ENCODE peak calls at places on chromosomes 6 and 20, in five cellular contexts. H is fibroblast of lung, J is HepG2, L is hepatocyte, M is HCT116. N is an unnamed sample. For H3K36me3, the result is how much of the 10 kb centered on the place peaks cover.

GRCh38 chr6:38080889-38081288 is 261.4 kb downstream of the ZFAND3 start:
- DNase-seq in H (peak), L (peak), M (no peak), J (peak), N (no peak)

GRCh38 chr6:108665495-108666196 is 104.9 kb downstream of the FOXO3 start:
- DNase-seq in J (no peak), H (no peak), M (no peak), L (no peak), N (no peak)

GRCh38 chr20:39356913-39357312 is 394.8 kb downstream of the DHX35 start:
- DNase-seq in J (no peak), L (no peak), H (no peak), M (no peak), N (no peak)

GRCh38 chr6:106206905-106207304 is 118.7 kb downstream of the ATG5 start:
- DNase-seq in L (no peak), M (no peak), H (no peak), J (no peak), N (no peak)

GRCh38 chr20:13261460-13262301 is 40.6 kb downstream of the ISM1 start:
- DNase-seq in J (peak), M (peak), H (peak), L (peak), N (peak)

GRCh38 chr6:157460182-157460999 is 79.4 kb downstream of the ZDHHC14 start:
- DNase-seq in L (no peak), M (no peak), H (no peak), J (no peak), N (no peak)

GRCh38 chr6:16493112-16493511 is 254.7 kb downstream of the GMPR start:
- DNase-seq in H (no peak), J (no peak), L (no peak), M (no peak), N (no peak)

GRCh38 chr6:32622545-32623401 is 14.4 kb upstream of the HLA-DQA1 start:
- DNase-seq in L (peak), J (peak), H (no peak), M (no peak), N (no peak)

GRCh38 chr6:225121-225721 is 67.1 kb upstream of the DUSP22 start:
- DNase-seq in H (no peak), M (no peak), L (no peak), J (no peak), N (peak)

GRCh38 chr20:50379049-50379990 is 130.9 kb upstream of the PTPN1 start:
- DNase-seq in L (peak), H (peak), M (no peak), J (no peak), N (peak)

GRCh38 chr20:13256606-13257005 is 35.5 kb downstream of the ISM1 start:
- DNase-seq in H (no peak), L (no peak), M (no peak), J (no peak), N (no peak)

DNA sequence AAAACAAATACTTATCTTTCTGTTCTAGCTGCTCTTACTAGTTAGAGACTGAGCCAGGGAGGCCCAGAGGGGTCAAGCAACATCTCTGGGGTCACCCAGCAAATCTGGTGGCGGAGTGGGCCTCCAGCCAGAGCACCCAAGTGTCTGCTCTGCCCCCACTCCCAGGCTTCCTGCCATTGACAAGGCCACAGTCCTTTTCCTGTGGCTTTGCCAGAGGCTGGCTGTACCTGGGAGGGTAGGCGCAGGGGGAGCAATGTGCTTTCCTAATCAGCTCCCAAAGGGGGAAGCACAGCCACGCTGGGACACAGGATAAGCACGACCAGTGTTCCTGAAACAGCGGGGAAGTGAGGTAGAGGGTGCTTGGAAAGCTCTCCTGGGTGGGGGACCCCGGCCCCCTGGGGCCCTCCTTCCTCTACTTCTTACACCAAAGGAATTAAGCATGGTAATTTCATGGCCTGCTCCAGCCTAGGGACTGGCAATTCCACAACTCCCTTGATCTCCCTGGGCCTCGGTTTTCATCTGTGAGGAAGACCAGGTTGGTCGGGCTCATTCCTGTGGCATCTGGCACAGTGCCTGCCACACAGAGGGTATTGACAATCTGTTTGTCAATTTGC is 7.6 kb downstream of the TCF15 start:
- DNase-seq in J (no peak), M (no peak), H (no peak), L (no peak), N (no peak)
- H3K27ac ChIP-seq in J (no peak), M (no peak), H (no peak), L (no peak), N (no peak)

GRCh38 chr20:44247676-44248419 is 740 bp downstream of the GDAP1L1 start:
- DNase-seq in J (peak), H (peak), L (peak), M (no peak), N (no peak)
- TF ChIP-seq EZH2 in J (no peak), H (no peak), L (no peak), M (no peak), N (no peak)

DNA sequence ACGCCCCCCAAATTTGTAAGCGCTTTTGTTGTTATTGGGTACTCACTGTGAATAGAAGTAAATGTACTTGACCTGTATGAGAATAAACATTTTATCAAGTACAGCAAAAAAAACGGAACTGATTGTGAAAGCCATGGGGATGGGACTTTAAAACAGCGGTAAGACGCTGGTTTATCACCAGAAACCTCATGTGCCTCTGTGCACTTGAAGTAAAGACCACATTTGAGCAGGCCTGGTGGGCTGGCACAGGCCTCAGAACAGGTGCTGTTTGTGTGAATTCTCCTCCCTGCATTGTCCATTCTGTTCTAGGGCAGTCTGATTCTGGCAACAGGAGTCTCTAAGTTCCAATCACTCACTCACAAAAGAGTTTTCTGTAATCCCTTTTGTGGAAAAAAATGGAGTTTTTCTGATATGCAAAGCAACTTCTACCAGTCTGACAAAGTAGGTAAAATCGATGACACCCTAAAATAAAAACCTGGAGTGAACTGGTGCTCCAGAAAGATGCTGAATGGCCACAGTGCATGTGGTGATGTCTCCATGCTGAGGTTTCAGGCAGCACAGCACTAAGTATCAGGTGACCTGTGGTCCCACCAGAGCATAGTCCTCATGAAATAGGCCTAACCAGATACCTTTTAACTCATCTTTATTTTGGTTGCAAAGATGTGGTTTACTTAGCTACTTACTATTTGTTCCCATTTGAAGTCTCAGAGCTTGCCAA is 53.9 kb downstream of the STX7 start:
- DNase-seq in L (no peak), J (no peak), H (no peak), M (no peak), N (no peak)
- H3K36me3 ChIP-seq in L (under half), J (under half), H (under half), M (under half), N (under half)

GRCh38 chr6:92559002-92559401 is 860.4 kb downstream of the EPHA7 start:
- DNase-seq in L (no peak), J (no peak), H (peak), M (no peak), N (no peak)

GRCh38 chr6:92559611-92560010 is 859.7 kb downstream of the EPHA7 start:
- DNase-seq in L (no peak), M (no peak), J (no peak), H (no peak), N (no peak)

DNA sequence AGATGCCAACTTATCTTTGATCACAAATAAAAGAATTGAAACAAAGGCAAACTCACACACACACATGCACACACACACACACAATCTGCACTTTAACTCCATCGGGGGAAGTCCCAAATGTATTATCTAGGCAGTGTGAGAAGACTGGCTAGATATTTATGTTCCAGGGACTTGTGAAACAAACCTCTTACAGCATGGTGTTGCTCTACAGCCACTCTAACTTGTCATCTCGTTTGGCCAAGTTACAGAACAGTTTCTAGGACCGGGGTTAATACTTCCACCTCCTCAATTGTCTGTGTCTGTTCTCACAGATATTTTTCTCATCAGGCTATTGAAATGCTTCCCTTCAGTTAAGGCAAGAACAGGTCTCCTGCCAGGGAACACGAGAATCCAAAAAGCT is 855.0 kb downstream of the EPHA7 start:
- DNase-seq in M (no peak), J (no peak), H (no peak), L (no peak), N (no peak)
- H3K27ac ChIP-seq in M (no peak), J (no peak), H (no peak), L (no peak), N (no peak)

GRCh38 chr20:58649288-58650180 is 1.5 kb upstream of the STX16 start:
- DNase-seq in J (no peak), H (no peak), M (no peak), L (peak), N (no peak)
- TF ChIP-seq EZH2 in J (no peak), H (no peak), M (no peak), L (no peak), N (no peak)

N was measured in PC-9.